ENCODE peak calls at places on chromosome 19, in four cellular contexts. D, P, U and V are unnamed samples.

GRCh38 chr19:277581-278165 is 13.5 kb downstream of the PLPP2 start:
- DNase-seq in D (no peak), P (no peak), U (peak; percentile 35), V (no peak)

GRCh38 chr19:50191270-50191669 is 12.2 kb upstream of the MYH14 start:
- DNase-seq in D (no peak), P (no peak), U (no peak), V (no peak)

GRCh38 chr19:18416778-18417249 is 2.4 kb upstream of the SSBP4 start:
- DNase-seq in D (peak; percentile 62), P (peak; percentile 83), U (peak; percentile 78), V (peak; percentile 91)

GRCh38 chr19:10431943-10432735 is 11.8 kb downstream of the PDE4A start:
- DNase-seq in D (peak; percentile 63), P (no peak), U (no peak), V (peak; percentile 92)

GRCh38 chr19:5803441-5803751 is 1.5 kb upstream of the NRTN start:
- DNase-seq in D (no peak), P (no peak), U (no peak), V (no peak)

GRCh38 chr19:14023404-14024235 is 4.3 kb upstream of the RLN3 start:
- DNase-seq in D (no peak), P (peak; percentile 69), U (peak; percentile 44), V (peak; percentile 72)

GRCh38 chr19:48145596-48146254 is 24.4 kb downstream of the LIG1 start:
- DNase-seq in D (no peak), P (no peak), U (no peak), V (no peak)

GRCh38 chr19:43526884-43527859 is at the start of gene ETHE1:
- DNase-seq in D (peak; percentile 79), P (peak; percentile 36), U (peak; percentile 31), V (peak; percentile 93)

GRCh38 chr19:39372047-39372802 is 18.7 kb downstream of the PAF1 start:
- DNase-seq in D (no peak), P (peak; percentile 92), U (peak; percentile 93), V (peak; percentile 74)

GRCh38 chr19:58346961-58347929 is 6.0 kb downstream of the A1BG start:
- DNase-seq in D (peak; percentile 80), P (peak; percentile 71), U (peak; percentile 63), V (peak; percentile 79)

GRCh38 chr19:39805120-39805519 is 26.5 kb downstream of the LEUTX start:
- DNase-seq in D (no peak), P (no peak), U (peak; percentile 15), V (no peak)

GRCh38 chr19:5927439-5927821 is 13.4 kb downstream of the CAPS start:
- DNase-seq in D (no peak), P (no peak), U (no peak), V (no peak)

GRCh38 chr19:19427935-19428334 is 22.5 kb downstream of the GATAD2A start:
- DNase-seq in D (no peak), P (no peak), U (no peak), V (no peak)

GRCh38 chr19:46927893-46928292 is 67.1 kb downstream of the ARHGAP35 start:
- DNase-seq in D (no peak), P (no peak), U (no peak), V (no peak)

GRCh38 chr19:46133101-46133627 is 8.7 kb upstream of the IGFL3 start:
- DNase-seq in D (no peak), P (peak; percentile 91), U (peak; percentile 97), V (no peak)

GRCh38 chr19:36707134-36707533 is 19.7 kb downstream of the ZNF567 start:
- DNase-seq in D (no peak), P (no peak), U (no peak), V (no peak)